ENCODE peak calls at places on chromosomes 1 and 21, in four cellular contexts. One of them, this sample, is unnamed.

GRCh38 chr1:102879439-102879993 is 228.8 kb downstream of the COL11A1 start:
- DNase-seq in progenitor cell of endocrine pancreas: no peak
- DNase-seq in GM12865: no peak
- DNase-seq in neural progenitor cell: no peak
- DNase-seq in this sample: no peak

GRCh38 chr1:119279441-119280415 is 88.9 kb upstream of the HAO2 start:
- DNase-seq in progenitor cell of endocrine pancreas: no peak
- DNase-seq in GM12865: no peak
- DNase-seq in neural progenitor cell: no peak
- DNase-seq in this sample: no peak

GRCh38 chr1:229410692-229411433 is 23.0 kb downstream of the ACTA1 start:
- DNase-seq in progenitor cell of endocrine pancreas: no peak
- DNase-seq in GM12865: no peak
- DNase-seq in neural progenitor cell: peak
- DNase-seq in this sample: no peak

GRCh38 chr1:150528196-150528595 is 12.6 kb downstream of the FALEC start:
- DNase-seq in progenitor cell of endocrine pancreas: no peak
- DNase-seq in GM12865: no peak
- DNase-seq in neural progenitor cell: no peak
- DNase-seq in this sample: no peak

GRCh38 chr1:100762461-100762860 is 42.9 kb downstream of the VCAM1 start:
- DNase-seq in progenitor cell of endocrine pancreas: no peak
- DNase-seq in GM12865: no peak
- DNase-seq in neural progenitor cell: no peak
- DNase-seq in this sample: no peak

GRCh38 chr21:42614811-42615342 is 38.5 kb upstream of the PDE9A start:
- DNase-seq in progenitor cell of endocrine pancreas: no peak
- DNase-seq in GM12865: peak
- DNase-seq in neural progenitor cell: peak
- DNase-seq in this sample: no peak

GRCh38 chr1:9852410-9853301 is 28.9 kb upstream of the CLSTN1 start:
- DNase-seq in progenitor cell of endocrine pancreas: no peak
- DNase-seq in GM12865: no peak
- DNase-seq in neural progenitor cell: no peak
- DNase-seq in this sample: no peak

GRCh38 chr1:241286486-241286885 is 70.5 kb downstream of the RGS7 start:
- DNase-seq in progenitor cell of endocrine pancreas: no peak
- DNase-seq in GM12865: no peak
- DNase-seq in neural progenitor cell: no peak
- DNase-seq in this sample: no peak

GRCh38 chr1:53395671-53396215 is 63.5 kb upstream of the DMRTB1 start:
- DNase-seq in progenitor cell of endocrine pancreas: no peak
- DNase-seq in GM12865: no peak
- DNase-seq in neural progenitor cell: no peak
- DNase-seq in this sample: no peak

GRCh38 chr1:53400761-53401379 is 58.3 kb upstream of the DMRTB1 start:
- DNase-seq in progenitor cell of endocrine pancreas: no peak
- DNase-seq in GM12865: no peak
- DNase-seq in neural progenitor cell: no peak
- DNase-seq in this sample: no peak

GRCh38 chr1:113205980-113206766 is 133.2 kb downstream of the LRIG2 start:
- DNase-seq in progenitor cell of endocrine pancreas: no peak
- DNase-seq in GM12865: no peak
- DNase-seq in neural progenitor cell: no peak
- DNase-seq in this sample: no peak

GRCh38 chr1:161506336-161507223 is 1.3 kb downstream of the FCGR2A start:
- DNase-seq in progenitor cell of endocrine pancreas: no peak
- DNase-seq in GM12865: no peak
- DNase-seq in neural progenitor cell: no peak
- DNase-seq in this sample: no peak

GRCh38 chr21:30044447-30045064 is 104.8 kb upstream of the GRIK1 start:
- DNase-seq in progenitor cell of endocrine pancreas: peak
- DNase-seq in GM12865: peak
- DNase-seq in neural progenitor cell: peak
- DNase-seq in this sample: no peak

GRCh38 chr1:170114916-170115315 is 30.8 kb upstream of the NTMT2 start:
- DNase-seq in progenitor cell of endocrine pancreas: no peak
- DNase-seq in GM12865: peak
- DNase-seq in neural progenitor cell: peak
- DNase-seq in this sample: no peak

GRCh38 chr1:97013904-97014303 is 292.3 kb downstream of the PTBP2 start:
- DNase-seq in progenitor cell of endocrine pancreas: no peak
- DNase-seq in GM12865: no peak
- DNase-seq in neural progenitor cell: no peak
- DNase-seq in this sample: no peak

GRCh38 chr1:116144151-116144550 is 33.0 kb downstream of the MAB21L3 start:
- DNase-seq in progenitor cell of endocrine pancreas: no peak
- DNase-seq in GM12865: no peak
- DNase-seq in neural progenitor cell: no peak
- DNase-seq in this sample: no peak

GRCh38 chr1:16172964-16173446 is 17.1 kb upstream of the EPHA2 start:
- DNase-seq in progenitor cell of endocrine pancreas: no peak
- DNase-seq in GM12865: no peak
- DNase-seq in neural progenitor cell: no peak
- DNase-seq in this sample: no peak

GRCh38 chr1:177219458-177220390 is 49.0 kb downstream of the BRINP2 start:
- DNase-seq in progenitor cell of endocrine pancreas: no peak
- DNase-seq in GM12865: no peak
- DNase-seq in neural progenitor cell: no peak
- DNase-seq in this sample: no peak

GRCh38 chr1:9505142-9505541 is 34.1 kb upstream of the SLC25A33 start:
- DNase-seq in progenitor cell of endocrine pancreas: no peak
- DNase-seq in GM12865: no peak
- DNase-seq in neural progenitor cell: peak
- DNase-seq in this sample: no peak

GRCh38 chr1:8170059-8170835 is 144.1 kb upstream of the ERRFI1 start:
- DNase-seq in progenitor cell of endocrine pancreas: peak
- DNase-seq in GM12865: no peak
- DNase-seq in neural progenitor cell: no peak
- DNase-seq in this sample: no peak

DNA sequence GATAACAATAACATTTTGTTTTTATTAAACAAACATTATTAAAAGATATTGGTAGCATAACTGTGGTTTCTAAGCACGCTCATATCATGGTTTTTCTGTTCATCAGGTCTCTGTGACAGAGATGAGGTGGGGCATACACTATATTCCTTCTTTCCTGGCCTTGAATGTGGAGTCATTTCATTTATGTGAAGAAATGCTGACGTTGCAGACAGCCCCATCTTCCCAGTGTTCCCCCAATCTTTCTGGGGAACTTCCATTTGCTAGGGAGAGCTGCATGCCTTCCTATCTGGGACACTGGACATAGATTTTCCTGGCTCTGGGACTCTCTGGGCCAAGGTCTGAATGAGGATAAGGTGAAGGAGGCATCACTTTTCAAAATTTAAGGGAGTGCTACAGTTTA is 30.4 kb downstream of the PIGM start:
- DNase-seq in progenitor cell of endocrine pancreas: no peak
- DNase-seq in GM12865: no peak
- DNase-seq in neural progenitor cell: no peak
- DNase-seq in this sample: no peak
- TF ChIP-seq CTCF in progenitor cell of endocrine pancreas: no peak
- TF ChIP-seq CTCF in GM12865: no peak
- TF ChIP-seq CTCF in neural progenitor cell: no peak
- TF ChIP-seq CTCF in this sample: no peak

GRCh38 chr1:36384542-36385409 is 948 bp downstream of the STK40 start:
- DNase-seq in progenitor cell of endocrine pancreas: peak
- DNase-seq in GM12865: peak
- DNase-seq in neural progenitor cell: peak
- DNase-seq in this sample: no peak

GRCh38 chr1:36385410-36386261 is at the start of gene STK40:
- DNase-seq in progenitor cell of endocrine pancreas: peak
- DNase-seq in GM12865: peak
- DNase-seq in neural progenitor cell: peak
- DNase-seq in this sample: peak

GRCh38 chr1:36387141-36387949 is 1.6 kb upstream of the STK40 start:
- DNase-seq in progenitor cell of endocrine pancreas: no peak
- DNase-seq in GM12865: peak
- DNase-seq in neural progenitor cell: peak
- DNase-seq in this sample: no peak

GRCh38 chr1:36383240-36383639 is 2.5 kb downstream of the STK40 start:
- DNase-seq in progenitor cell of endocrine pancreas: no peak
- DNase-seq in GM12865: no peak
- DNase-seq in neural progenitor cell: no peak
- DNase-seq in this sample: no peak

GRCh38 chr1:36386262-36387140 is 777 bp upstream of the STK40 start:
- DNase-seq in progenitor cell of endocrine pancreas: peak
- DNase-seq in GM12865: peak
- DNase-seq in neural progenitor cell: peak
- DNase-seq in this sample: peak
- TF ChIP-seq CTCF in progenitor cell of endocrine pancreas: no peak
- TF ChIP-seq CTCF in GM12865: no peak
- TF ChIP-seq CTCF in neural progenitor cell: no peak
- TF ChIP-seq CTCF in this sample: no peak

GRCh38 chr1:6807782-6808181 is 22.5 kb downstream of the CAMTA1 start:
- DNase-seq in progenitor cell of endocrine pancreas: no peak
- DNase-seq in GM12865: no peak
- DNase-seq in neural progenitor cell: no peak
- DNase-seq in this sample: no peak
- TF ChIP-seq CTCF in progenitor cell of endocrine pancreas: no peak
- TF ChIP-seq CTCF in GM12865: no peak
- TF ChIP-seq CTCF in neural progenitor cell: no peak
- TF ChIP-seq CTCF in this sample: no peak

GRCh38 chr1:2921970-2922686 is 99.1 kb upstream of the ACTRT2 start:
- DNase-seq in progenitor cell of endocrine pancreas: no peak
- DNase-seq in GM12865: peak
- DNase-seq in neural progenitor cell: no peak
- DNase-seq in this sample: peak
- TF ChIP-seq CTCF in progenitor cell of endocrine pancreas: no peak
- TF ChIP-seq CTCF in GM12865: peak
- TF ChIP-seq CTCF in neural progenitor cell: peak
- TF ChIP-seq CTCF in this sample: no peak

DNA sequence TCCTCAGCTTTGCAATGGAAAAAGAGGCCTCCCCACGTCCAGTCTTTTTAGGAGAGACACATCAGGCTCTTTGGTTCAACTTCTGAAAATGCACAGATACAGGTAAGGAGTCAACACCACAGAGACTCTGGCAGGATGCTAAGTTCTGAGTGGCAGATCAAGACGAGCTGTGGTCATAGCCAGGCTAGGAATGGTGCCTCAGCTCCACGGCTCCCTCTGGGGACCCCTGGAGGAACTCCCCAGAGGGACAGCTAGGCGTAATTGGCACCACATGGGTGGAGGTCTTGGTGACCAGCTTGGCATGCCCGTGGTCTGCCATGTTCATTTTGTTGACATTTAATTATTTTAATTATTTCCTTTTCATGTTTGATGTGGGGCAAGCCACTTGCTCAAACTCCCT is 206.1 kb downstream of the KAZN start:
- DNase-seq in progenitor cell of endocrine pancreas: no peak
- DNase-seq in GM12865: no peak
- DNase-seq in neural progenitor cell: peak
- DNase-seq in this sample: no peak
- TF ChIP-seq CTCF in progenitor cell of endocrine pancreas: peak
- TF ChIP-seq CTCF in GM12865: peak
- TF ChIP-seq CTCF in neural progenitor cell: peak
- TF ChIP-seq CTCF in this sample: no peak

DNA sequence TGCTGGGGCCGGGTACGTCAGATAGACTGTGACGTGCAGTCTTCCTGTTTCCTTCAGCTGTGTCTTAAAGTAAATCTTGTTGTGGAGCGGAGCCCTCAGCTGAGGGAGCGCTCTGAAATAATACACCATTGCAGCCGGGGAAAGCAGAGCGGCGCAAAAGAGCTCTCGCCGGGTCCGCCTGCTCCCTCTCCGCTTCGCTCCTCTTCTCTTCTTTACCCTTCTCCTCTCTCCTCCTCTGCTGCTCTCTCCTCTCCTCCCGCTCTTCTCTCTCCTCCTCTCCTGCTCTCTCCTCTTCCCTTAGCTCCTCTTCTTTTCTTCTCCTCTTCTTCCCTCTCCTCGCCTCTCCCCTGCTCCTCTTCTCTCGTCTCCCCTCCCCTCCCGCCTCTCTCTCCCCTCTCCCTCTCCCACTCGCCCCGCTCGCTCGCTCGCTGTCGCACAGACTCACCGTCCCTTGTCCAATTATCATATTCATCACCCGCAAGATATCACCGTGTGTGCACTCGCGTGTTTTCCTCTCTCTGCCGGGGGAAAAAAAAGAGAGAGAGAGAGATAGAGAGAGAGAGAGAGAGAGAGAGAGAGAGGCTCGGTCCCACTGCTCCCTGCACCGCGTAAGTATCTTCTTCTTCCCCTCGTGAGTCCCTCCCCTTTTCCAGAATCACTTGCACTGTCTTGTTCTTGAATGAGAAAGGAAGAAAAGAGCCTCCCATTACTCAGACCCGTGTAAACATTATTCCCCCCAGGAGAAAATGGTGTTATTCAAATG is at the start of gene PROX1:
- DNase-seq in progenitor cell of endocrine pancreas: peak
- DNase-seq in GM12865: peak
- DNase-seq in neural progenitor cell: peak
- DNase-seq in this sample: no peak
- TF ChIP-seq CTCF in progenitor cell of endocrine pancreas: peak
- TF ChIP-seq CTCF in GM12865: no peak
- TF ChIP-seq CTCF in neural progenitor cell: peak
- TF ChIP-seq CTCF in this sample: no peak

GRCh38 chr1:232170909-232171308 is 459.0 kb downstream of the SIPA1L2 start:
- DNase-seq in progenitor cell of endocrine pancreas: no peak
- DNase-seq in GM12865: no peak
- DNase-seq in neural progenitor cell: no peak
- DNase-seq in this sample: no peak
- TF ChIP-seq CTCF in progenitor cell of endocrine pancreas: no peak
- TF ChIP-seq CTCF in GM12865: no peak
- TF ChIP-seq CTCF in neural progenitor cell: no peak
- TF ChIP-seq CTCF in this sample: no peak

GRCh38 chr1:210321131-210321530 is 7.6 kb upstream of the HHAT start:
- DNase-seq in progenitor cell of endocrine pancreas: no peak
- DNase-seq in GM12865: no peak
- DNase-seq in neural progenitor cell: peak
- DNase-seq in this sample: no peak

GRCh38 chr1:210310562-210310961 is 18.1 kb upstream of the HHAT start:
- DNase-seq in progenitor cell of endocrine pancreas: no peak
- DNase-seq in GM12865: no peak
- DNase-seq in neural progenitor cell: no peak
- DNase-seq in this sample: no peak

GRCh38 chr1:210313046-210313445 is 15.7 kb upstream of the HHAT start:
- DNase-seq in progenitor cell of endocrine pancreas: no peak
- DNase-seq in GM12865: no peak
- DNase-seq in neural progenitor cell: no peak
- DNase-seq in this sample: no peak

GRCh38 chr1:210311726-210312493 is 16.8 kb upstream of the HHAT start:
- DNase-seq in progenitor cell of endocrine pancreas: no peak
- DNase-seq in GM12865: no peak
- DNase-seq in neural progenitor cell: no peak
- DNase-seq in this sample: no peak

GRCh38 chr1:210315529-210315928 is 13.2 kb upstream of the HHAT start:
- DNase-seq in progenitor cell of endocrine pancreas: no peak
- DNase-seq in GM12865: no peak
- DNase-seq in neural progenitor cell: no peak
- DNase-seq in this sample: no peak
- TF ChIP-seq CTCF in progenitor cell of endocrine pancreas: no peak
- TF ChIP-seq CTCF in GM12865: no peak
- TF ChIP-seq CTCF in neural progenitor cell: no peak
- TF ChIP-seq CTCF in this sample: no peak

This sample was measured in activated B cell treated with CpG ODN at 0.5 μM for 24 hours.